ENCODE peak calls at places on chromosomes 13 and 19, in five cellular contexts. Q is H1, H is K562, Z is HepG2, V is GM12878. I is an unnamed sample.
A peak's percentile ranks its signal among the peaks of the same experiment; 100 is the strongest.

GRCh38 chr19:11400695-11401291 is 16.7 kb upstream of the EPOR start:
- DNase-seq in Q (no peak), H (peak; percentile 41), Z (no peak), V (no peak), I (no peak)

GRCh38 chr19:28103916-28104315 is 1109.0 kb downstream of the UQCRFS1 start:
- DNase-seq in Q (no peak), H (no peak), Z (no peak), V (no peak), I (no peak)

GRCh38 chr13:79451500-79451962 is 29.4 kb upstream of the NDFIP2 start:
- DNase-seq in Q (no peak), H (peak; percentile 74), Z (no peak), V (peak; percentile 71), I (no peak)

GRCh38 chr13:111854403-111854802 is 212.5 kb upstream of the SOX1 start:
- DNase-seq in Q (peak; percentile 39), H (no peak), Z (no peak), V (no peak), I (no peak)

GRCh38 chr13:39815345-39816111 is 160.1 kb downstream of the COG6 start:
- DNase-seq in Q (no peak), H (no peak), Z (no peak), V (no peak), I (no peak)

GRCh38 chr19:6233827-6234511 is 45.8 kb downstream of the MLLT1 start:
- DNase-seq in Q (no peak), H (peak; percentile 37), Z (no peak), V (no peak), I (no peak)

GRCh38 chr19:29545866-29546582 is 20.2 kb downstream of the VSTM2B start:
- DNase-seq in Q (no peak), H (no peak), Z (no peak), V (no peak), I (no peak)

GRCh38 chr13:21884299-21884878 is 213.5 kb downstream of the FGF9 start:
- DNase-seq in Q (no peak), H (no peak), Z (no peak), V (no peak), I (no peak)

GRCh38 chr13:36858285-36858684 is 39.3 kb downstream of the RFXAP start:
- DNase-seq in Q (no peak), H (peak; percentile 11), Z (peak; percentile 69), V (no peak), I (peak; percentile 31)

GRCh38 chr13:96080676-96081075 is 9.2 kb upstream of the HS6ST3 start:
- DNase-seq in Q (no peak), H (no peak), Z (no peak), V (no peak), I (no peak)

GRCh38 chr13:45828253-45828968 is 23.1 kb downstream of the SIAH3 start:
- DNase-seq in Q (peak; percentile 37), H (no peak), Z (no peak), V (no peak), I (no peak)

GRCh38 chr19:36114763-36115452 is at the start of gene POLR2I:
- DNase-seq in Q (peak; percentile 98), H (peak; percentile 98), Z (peak; percentile 99), V (peak; percentile 97), I (peak; percentile 99)

GRCh38 chr19:28169168-28169862 is 1043.6 kb downstream of the UQCRFS1 start:
- DNase-seq in Q (peak; percentile 51), H (no peak), Z (no peak), V (no peak), I (no peak)

GRCh38 chr13:90055121-90055520 is 1292.4 kb upstream of the MIR17HG start:
- DNase-seq in Q (no peak), H (no peak), Z (no peak), V (no peak), I (peak; percentile 0)

GRCh38 chr13:93227280-93227905 is 786 bp downstream of the GPC6 start:
- DNase-seq in Q (peak; percentile 81), H (peak; percentile 43), Z (peak; percentile 28), V (no peak), I (no peak)

GRCh38 chr13:90675129-90675528 is 672.4 kb upstream of the MIR17HG start:
- DNase-seq in Q (no peak), H (no peak), Z (no peak), V (no peak), I (no peak)

GRCh38 chr19:12484011-12484370 is 625 bp downstream of the ZNF709 start:
- DNase-seq in Q (no peak), H (no peak), Z (no peak), V (no peak), I (no peak)

GRCh38 chr13:33411312-33411711 is 125.8 kb upstream of the STARD13 start:
- DNase-seq in Q (no peak), H (no peak), Z (no peak), V (no peak), I (no peak)

GRCh38 chr19:8607386-8607785 is 3.1 kb downstream of the ADAMTS10 start:
- DNase-seq in Q (no peak), H (no peak), Z (no peak), V (no peak), I (no peak)

GRCh38 chr19:10553943-10554381 is 10.3 kb downstream of the ATG4D start:
- DNase-seq in Q (no peak), H (no peak), Z (no peak), V (peak; percentile 55), I (no peak)

DNA sequence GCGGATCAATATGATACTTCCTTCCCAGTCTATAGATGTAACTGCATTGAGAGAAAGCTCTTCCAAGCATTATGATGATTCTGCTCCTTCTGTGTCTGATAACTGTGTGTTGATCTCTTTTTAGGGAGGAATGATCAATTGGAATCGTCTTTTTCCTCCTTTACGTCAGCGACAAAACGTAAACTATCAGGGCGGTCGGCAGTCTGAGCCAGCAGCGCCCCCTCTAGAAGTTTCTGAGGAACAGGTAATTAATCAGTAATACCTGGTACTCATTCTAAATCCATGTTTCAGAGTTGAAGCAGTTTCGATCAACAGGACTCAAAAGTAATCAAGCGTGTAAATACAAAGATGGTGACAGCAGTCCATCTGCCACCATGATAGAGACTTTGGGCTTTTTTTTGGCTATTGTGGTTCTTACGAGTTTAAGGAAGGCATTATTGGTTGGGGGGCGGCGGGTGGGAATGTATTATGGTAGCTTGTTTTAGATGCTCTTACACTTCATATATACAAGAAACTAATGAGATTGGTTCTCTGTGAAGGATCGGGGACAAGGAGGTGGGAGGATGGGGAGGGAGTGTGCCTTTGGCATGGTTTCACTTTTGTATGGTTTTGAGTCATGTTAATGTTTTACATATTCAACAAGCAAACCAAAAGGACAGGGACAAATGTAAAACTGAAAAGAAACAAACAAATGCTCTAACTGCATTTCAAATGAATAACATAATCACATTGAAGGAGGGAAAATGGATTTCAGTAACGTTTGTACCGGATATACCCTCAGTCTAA is 60.7 kb upstream of the GPR183 start:
- DNase-seq in Q (peak; percentile 48), H (no peak), Z (no peak), V (no peak), I (no peak)
- TF ChIP-seq ATF3 in Q (no peak), H (no peak), Z (no peak), V (no peak), I (no peak)

DNA sequence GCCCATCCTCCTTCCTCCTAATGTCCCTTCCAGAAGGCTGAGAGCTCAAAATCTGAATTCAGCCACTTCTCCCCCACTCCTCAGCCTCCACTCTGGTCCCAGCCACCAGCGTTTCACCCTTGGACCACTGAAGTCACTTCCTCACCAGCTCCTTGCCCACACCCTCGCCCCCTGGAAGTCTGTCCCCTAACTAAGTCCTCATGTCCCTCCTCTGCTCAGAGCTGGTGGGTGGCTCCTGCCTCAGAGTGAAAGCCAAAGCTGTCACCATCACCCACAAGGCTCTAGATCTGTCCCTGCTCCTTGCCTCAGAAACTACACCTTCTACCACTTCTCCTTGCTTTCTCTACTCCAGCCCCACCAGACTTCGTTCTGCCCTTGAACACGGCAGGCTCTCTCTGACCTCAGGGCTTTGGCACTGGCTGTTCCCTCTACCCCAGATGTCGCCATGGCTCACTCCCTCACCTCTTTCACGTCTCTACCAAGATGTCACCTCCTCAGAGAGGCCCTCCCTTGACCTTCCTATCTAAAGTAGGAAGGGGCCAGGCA is 1.7 kb downstream of the ERCC1 start:
- DNase-seq in Q (no peak), H (peak; percentile 5), Z (no peak), V (no peak), I (no peak)
- H3K9ac ChIP-seq in Q (no peak overlapping the region), H (peak overlapping the region; percentile 75), Z (no peak overlapping the region), V (no peak overlapping the region), I (peak overlapping the region; percentile 7)

GRCh38 chr13:113150545-113151365 is 7.7 kb upstream of the PROZ start:
- DNase-seq in Q (peak; percentile 44), H (no peak), Z (no peak), V (no peak), I (no peak)
- TF ChIP-seq ATF3 in Q (no peak), H (no peak), Z (no peak), V (no peak), I (no peak)

GRCh38 chr13:29976535-29976934 is 126.1 kb upstream of the UBL3 start:
- DNase-seq in Q (no peak), H (no peak), Z (no peak), V (no peak), I (no peak)
- H3K9ac ChIP-seq in Q (no peak overlapping the region), H (no peak overlapping the region), Z (no peak overlapping the region), V (no peak overlapping the region), I (no peak overlapping the region)

DNA sequence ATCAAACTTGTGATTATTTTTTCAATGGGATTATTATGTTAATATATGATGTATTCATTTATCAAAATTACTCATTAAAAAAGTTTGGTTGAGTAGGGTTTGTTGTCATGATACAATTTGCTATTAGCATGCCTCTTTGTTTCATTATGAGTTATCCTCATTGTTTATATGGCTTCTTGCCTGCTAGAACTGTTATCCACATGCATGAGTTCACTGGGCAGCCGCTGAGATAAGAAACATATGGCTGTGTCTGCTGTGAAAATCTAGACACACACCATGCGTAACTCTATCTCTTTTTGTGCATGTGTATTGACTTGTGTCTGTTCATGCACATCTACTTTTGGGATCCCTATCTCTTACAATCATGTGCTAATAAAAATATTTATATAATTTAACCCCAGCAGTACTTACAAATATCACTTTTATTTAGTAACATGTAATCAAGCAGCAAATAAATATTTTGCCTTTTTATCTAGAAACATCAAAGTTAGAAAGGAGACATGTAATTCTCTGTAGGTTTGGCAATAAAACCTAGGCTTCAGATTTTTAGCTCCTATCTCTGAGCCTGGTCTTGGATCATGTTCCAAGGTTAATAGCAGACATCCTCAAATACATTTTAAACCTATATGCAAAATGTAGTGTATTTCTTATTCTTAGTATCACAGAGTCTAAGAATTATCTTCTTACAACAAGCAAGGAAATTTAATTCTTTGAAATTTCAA is 11.2 kb upstream of the KLF12 start:
- DNase-seq in Q (no peak), H (no peak), Z (no peak), V (no peak), I (no peak)
- TF ChIP-seq ATF3 in Q (no peak), H (no peak), Z (no peak), V (no peak), I (no peak)

DNA sequence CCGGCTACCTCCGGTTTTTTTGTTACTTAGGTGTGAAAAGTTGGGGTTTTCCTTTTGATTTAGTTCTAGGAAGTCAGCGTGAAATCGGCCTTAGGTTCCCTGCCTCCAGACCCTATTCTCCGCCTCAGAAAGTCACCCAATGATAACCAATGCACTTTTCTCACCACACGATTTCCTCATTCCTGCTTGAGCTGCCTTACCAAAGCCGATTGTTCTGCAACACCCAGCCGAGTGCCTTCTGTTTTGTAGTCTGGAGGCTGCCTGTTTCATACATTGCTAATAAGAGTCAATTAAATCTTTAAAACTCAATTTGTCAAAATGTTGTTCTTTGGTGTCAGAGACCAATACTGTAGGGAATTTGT is 39.7 kb downstream of the GJA3 start:
- DNase-seq in Q (no peak), H (no peak), Z (peak; percentile 30), V (no peak), I (no peak)
- H3K9ac ChIP-seq in Q (no peak overlapping the region), H (no peak overlapping the region), Z (peak overlapping the region; percentile 72), V (no peak overlapping the region), I (peak overlapping the region; percentile 34)

I was measured in HCT116.